ENCODE peak calls at places on chromosomes 16 and 17, in eight cellular contexts. One of them, this sample, is unnamed.

GRCh38 chr17:31318298-31319190 is 2.9 kb downstream of the EVI2A start:
- DNase-seq in foreskin fibroblast: peak
- DNase-seq in hepatocyte: no peak
- DNase-seq in K562: no peak
- DNase-seq in Peyer's patch: no peak
- DNase-seq in HFF-Myc: no peak
- DNase-seq in prostate gland: no peak
- DNase-seq in HCT116: no peak
- DNase-seq in this sample: peak

GRCh38 chr17:42845918-42846593 is 1.7 kb downstream of the AOC2 start:
- DNase-seq in foreskin fibroblast: no peak
- DNase-seq in hepatocyte: no peak
- DNase-seq in K562: no peak
- DNase-seq in Peyer's patch: no peak
- DNase-seq in HFF-Myc: no peak
- DNase-seq in prostate gland: no peak
- DNase-seq in HCT116: no peak
- DNase-seq in this sample: no peak

GRCh38 chr16:48497932-48498760 is 111.8 kb downstream of the N4BP1 start:
- DNase-seq in foreskin fibroblast: no peak
- DNase-seq in hepatocyte: no peak
- DNase-seq in K562: no peak
- DNase-seq in Peyer's patch: no peak
- DNase-seq in HFF-Myc: no peak
- DNase-seq in prostate gland: no peak
- DNase-seq in HCT116: no peak
- DNase-seq in this sample: no peak

GRCh38 chr16:55480228-55480655 is 1.2 kb downstream of the MMP2 start:
- DNase-seq in foreskin fibroblast: peak
- DNase-seq in hepatocyte: peak
- DNase-seq in K562: no peak
- DNase-seq in Peyer's patch: peak
- DNase-seq in HFF-Myc: no peak
- DNase-seq in prostate gland: peak
- DNase-seq in HCT116: no peak
- DNase-seq in this sample: peak

GRCh38 chr17:79977711-79978544 is 57.7 kb downstream of the TBC1D16 start:
- DNase-seq in foreskin fibroblast: no peak
- DNase-seq in hepatocyte: no peak
- DNase-seq in K562: no peak
- DNase-seq in Peyer's patch: peak
- DNase-seq in HFF-Myc: no peak
- DNase-seq in prostate gland: no peak
- DNase-seq in HCT116: no peak
- DNase-seq in this sample: no peak

GRCh38 chr17:27294689-27295630 is 1.0 kb downstream of the WSB1 start:
- DNase-seq in foreskin fibroblast: peak
- DNase-seq in hepatocyte: peak
- DNase-seq in K562: peak
- DNase-seq in Peyer's patch: no peak
- DNase-seq in HFF-Myc: peak
- DNase-seq in prostate gland: peak
- DNase-seq in HCT116: peak
- DNase-seq in this sample: peak

GRCh38 chr17:63704836-63705235 is 4.9 kb upstream of the LIMD2 start:
- DNase-seq in foreskin fibroblast: no peak
- DNase-seq in hepatocyte: no peak
- DNase-seq in K562: no peak
- DNase-seq in Peyer's patch: no peak
- DNase-seq in HFF-Myc: no peak
- DNase-seq in prostate gland: no peak
- DNase-seq in HCT116: no peak
- DNase-seq in this sample: no peak

GRCh38 chr17:70013911-70014310 is 61.1 kb upstream of the KCNJ16 start:
- DNase-seq in foreskin fibroblast: no peak
- DNase-seq in hepatocyte: no peak
- DNase-seq in K562: no peak
- DNase-seq in Peyer's patch: no peak
- DNase-seq in HFF-Myc: no peak
- DNase-seq in prostate gland: no peak
- DNase-seq in HCT116: no peak
- DNase-seq in this sample: no peak

GRCh38 chr17:51493206-51493605 is 232.9 kb downstream of the UTP18 start:
- DNase-seq in foreskin fibroblast: no peak
- DNase-seq in hepatocyte: no peak
- DNase-seq in K562: no peak
- DNase-seq in Peyer's patch: no peak
- DNase-seq in HFF-Myc: no peak
- DNase-seq in prostate gland: no peak
- DNase-seq in HCT116: no peak
- DNase-seq in this sample: no peak

GRCh38 chr16:22814330-22815105 is 556 bp downstream of the HS3ST2 start:
- DNase-seq in foreskin fibroblast: no peak
- DNase-seq in hepatocyte: no peak
- DNase-seq in K562: no peak
- DNase-seq in Peyer's patch: no peak
- DNase-seq in HFF-Myc: no peak
- DNase-seq in prostate gland: no peak
- DNase-seq in HCT116: no peak
- DNase-seq in this sample: no peak

GRCh38 chr16:6861136-6861535 is 471.5 kb upstream of the RBFOX1 start:
- DNase-seq in foreskin fibroblast: no peak
- DNase-seq in hepatocyte: no peak
- DNase-seq in K562: no peak
- DNase-seq in Peyer's patch: no peak
- DNase-seq in HFF-Myc: no peak
- DNase-seq in prostate gland: no peak
- DNase-seq in HCT116: no peak
- DNase-seq in this sample: no peak

GRCh38 chr16:50198802-50199410 is 45.8 kb downstream of the TENT4B start:
- DNase-seq in foreskin fibroblast: no peak
- DNase-seq in hepatocyte: no peak
- DNase-seq in K562: no peak
- DNase-seq in Peyer's patch: no peak
- DNase-seq in HFF-Myc: no peak
- DNase-seq in prostate gland: no peak
- DNase-seq in HCT116: no peak
- DNase-seq in this sample: no peak

GRCh38 chr17:75250009-75250471 is 11.4 kb downstream of the GGA3 start:
- DNase-seq in foreskin fibroblast: no peak
- DNase-seq in hepatocyte: no peak
- DNase-seq in K562: no peak
- DNase-seq in Peyer's patch: no peak
- DNase-seq in HFF-Myc: no peak
- DNase-seq in prostate gland: no peak
- DNase-seq in HCT116: no peak
- DNase-seq in this sample: no peak

GRCh38 chr17:21280081-21280518 is 4.4 kb upstream of the MAP2K3 start:
- DNase-seq in foreskin fibroblast: peak
- DNase-seq in hepatocyte: peak
- DNase-seq in K562: peak
- DNase-seq in Peyer's patch: peak
- DNase-seq in HFF-Myc: no peak
- DNase-seq in prostate gland: peak
- DNase-seq in HCT116: peak
- DNase-seq in this sample: no peak

GRCh38 chr17:73901661-73902415 is 257.6 kb upstream of the SDK2 start:
- DNase-seq in foreskin fibroblast: no peak
- DNase-seq in hepatocyte: peak
- DNase-seq in K562: no peak
- DNase-seq in Peyer's patch: peak
- DNase-seq in HFF-Myc: no peak
- DNase-seq in prostate gland: peak
- DNase-seq in HCT116: no peak
- DNase-seq in this sample: no peak

GRCh38 chr17:15920758-15921239 is 24.1 kb upstream of the ADORA2B start:
- DNase-seq in foreskin fibroblast: peak
- DNase-seq in hepatocyte: peak
- DNase-seq in K562: peak
- DNase-seq in Peyer's patch: peak
- DNase-seq in HFF-Myc: peak
- DNase-seq in prostate gland: peak
- DNase-seq in HCT116: peak
- DNase-seq in this sample: peak

GRCh38 chr17:8153550-8153956 is 1.3 kb upstream of the PER1 start:
- DNase-seq in foreskin fibroblast: peak
- DNase-seq in hepatocyte: peak
- DNase-seq in K562: peak
- DNase-seq in Peyer's patch: peak
- DNase-seq in HFF-Myc: peak
- DNase-seq in prostate gland: no peak
- DNase-seq in HCT116: no peak
- DNase-seq in this sample: peak

GRCh38 chr17:8153957-8154607 is 1.9 kb upstream of the PER1 start:
- DNase-seq in foreskin fibroblast: peak
- DNase-seq in hepatocyte: peak
- DNase-seq in K562: peak
- DNase-seq in Peyer's patch: peak
- DNase-seq in HFF-Myc: peak
- DNase-seq in prostate gland: peak
- DNase-seq in HCT116: peak
- DNase-seq in this sample: peak

GRCh38 chr17:8152112-8152775 is at the start of gene PER1:
- DNase-seq in foreskin fibroblast: peak
- DNase-seq in hepatocyte: peak
- DNase-seq in K562: peak
- DNase-seq in Peyer's patch: peak
- DNase-seq in HFF-Myc: peak
- DNase-seq in prostate gland: peak
- DNase-seq in HCT116: peak
- DNase-seq in this sample: peak

GRCh38 chr17:8151641-8152111 is 528 bp downstream of the PER1 start:
- DNase-seq in foreskin fibroblast: peak
- DNase-seq in hepatocyte: peak
- DNase-seq in K562: no peak
- DNase-seq in Peyer's patch: peak
- DNase-seq in HFF-Myc: no peak
- DNase-seq in prostate gland: peak
- DNase-seq in HCT116: no peak
- DNase-seq in this sample: no peak

DNA sequence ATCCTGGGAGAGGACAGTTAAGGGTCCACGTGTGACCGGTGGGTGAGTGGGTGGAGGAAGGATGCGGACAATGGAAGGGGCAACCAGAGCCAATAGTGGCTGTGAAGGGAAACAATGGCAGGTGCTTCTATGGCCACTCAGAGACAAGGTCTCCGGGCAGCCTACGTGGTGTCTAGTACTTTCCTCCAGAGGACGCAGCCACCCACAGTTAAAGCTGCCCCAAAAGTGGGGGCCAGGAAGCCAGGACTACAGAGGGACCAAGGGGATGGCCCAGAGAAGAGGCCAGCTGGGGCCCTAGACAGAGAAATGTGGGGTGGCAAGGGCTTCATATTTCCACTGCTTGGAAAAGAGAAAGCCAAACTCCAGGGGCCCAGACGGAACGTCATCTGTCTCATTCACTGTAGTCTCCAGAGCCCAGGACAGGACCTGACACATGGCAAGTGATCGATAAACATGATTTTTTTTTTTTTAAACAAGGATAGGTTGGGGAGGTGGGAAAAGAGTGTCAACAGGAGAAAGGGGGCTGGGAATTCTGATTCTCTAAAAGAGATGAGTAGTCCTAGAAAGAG is 861 bp upstream of the PER1 start:
- DNase-seq in foreskin fibroblast: no peak
- DNase-seq in hepatocyte: no peak
- DNase-seq in K562: no peak
- DNase-seq in Peyer's patch: no peak
- DNase-seq in HFF-Myc: no peak
- DNase-seq in prostate gland: no peak
- DNase-seq in HCT116: no peak
- DNase-seq in this sample: no peak
- H3K4me3 ChIP-seq in foreskin fibroblast: peak
- H3K4me3 ChIP-seq in hepatocyte: peak
- H3K4me3 ChIP-seq in K562: no peak
- H3K4me3 ChIP-seq in Peyer's patch: peak
- H3K4me3 ChIP-seq in HFF-Myc: peak
- H3K4me3 ChIP-seq in prostate gland: peak
- H3K4me3 ChIP-seq in HCT116: peak
- H3K4me3 ChIP-seq in this sample: no peak

DNA sequence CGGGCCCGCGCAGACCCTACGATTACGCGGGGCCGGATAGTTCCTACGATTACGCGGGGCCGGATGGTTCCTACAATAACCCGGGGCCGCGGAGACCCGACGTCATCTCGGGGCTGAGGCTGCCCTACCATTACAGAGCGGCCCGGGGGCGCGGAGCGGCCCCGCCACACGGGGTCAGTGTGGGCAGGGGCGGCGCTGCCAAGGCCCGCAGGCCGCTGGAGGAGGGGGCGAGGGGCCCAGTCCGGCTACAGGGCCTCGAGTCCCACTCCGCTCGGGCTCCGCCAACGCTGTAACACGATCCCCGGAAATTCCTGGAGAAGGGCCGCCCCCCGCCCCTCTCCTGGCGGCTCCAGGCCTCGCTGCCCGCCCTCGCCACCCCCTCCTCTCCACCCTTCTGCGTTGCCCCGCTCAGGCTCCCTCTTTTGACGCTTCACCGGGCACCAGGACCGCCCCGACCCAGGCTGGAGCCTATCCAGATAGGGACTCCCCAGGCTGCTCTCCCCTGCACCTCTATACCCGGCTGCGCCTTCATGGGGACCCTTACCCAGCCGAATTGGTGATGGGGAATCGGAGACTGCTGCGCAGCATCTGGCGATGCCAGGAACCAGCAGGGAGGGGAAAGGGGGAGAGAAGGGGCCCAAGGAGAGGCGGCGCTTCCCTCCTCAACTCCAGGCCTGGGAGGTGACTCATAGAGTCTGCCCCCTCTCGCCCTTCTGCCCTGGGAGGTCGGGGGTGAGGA is at the start of gene RAB34:
- DNase-seq in foreskin fibroblast: peak
- DNase-seq in hepatocyte: peak
- DNase-seq in K562: no peak
- DNase-seq in Peyer's patch: no peak
- DNase-seq in HFF-Myc: no peak
- DNase-seq in prostate gland: peak
- DNase-seq in HCT116: no peak
- DNase-seq in this sample: peak
- TF ChIP-seq CTCF in foreskin fibroblast: no peak
- TF ChIP-seq CTCF in hepatocyte: peak
- TF ChIP-seq CTCF in K562: no peak
- TF ChIP-seq CTCF in Peyer's patch: no peak
- TF ChIP-seq CTCF in HFF-Myc: peak
- TF ChIP-seq CTCF in prostate gland: no peak
- TF ChIP-seq CTCF in HCT116: no peak
- TF ChIP-seq CTCF in this sample: peak

GRCh38 chr17:40018211-40019121 is 3.2 kb downstream of the CSF3 start:
- DNase-seq in foreskin fibroblast: peak
- DNase-seq in hepatocyte: peak
- DNase-seq in K562: no peak
- DNase-seq in Peyer's patch: no peak
- DNase-seq in HFF-Myc: no peak
- DNase-seq in prostate gland: no peak
- DNase-seq in HCT116: no peak
- DNase-seq in this sample: no peak
- H3K4me3 ChIP-seq in foreskin fibroblast: no peak
- H3K4me3 ChIP-seq in hepatocyte: no peak
- H3K4me3 ChIP-seq in K562: no peak
- H3K4me3 ChIP-seq in Peyer's patch: no peak
- H3K4me3 ChIP-seq in HFF-Myc: peak
- H3K4me3 ChIP-seq in prostate gland: no peak
- H3K4me3 ChIP-seq in HCT116: no peak
- H3K4me3 ChIP-seq in this sample: no peak

GRCh38 chr16:80938035-80938927 is 68.4 kb downstream of the CMC2 start:
- DNase-seq in foreskin fibroblast: peak
- DNase-seq in hepatocyte: peak
- DNase-seq in K562: no peak
- DNase-seq in Peyer's patch: no peak
- DNase-seq in HFF-Myc: peak
- DNase-seq in prostate gland: peak
- DNase-seq in HCT116: peak
- DNase-seq in this sample: peak
- TF ChIP-seq CTCF in foreskin fibroblast: no peak
- TF ChIP-seq CTCF in hepatocyte: no peak
- TF ChIP-seq CTCF in K562: no peak
- TF ChIP-seq CTCF in Peyer's patch: no peak
- TF ChIP-seq CTCF in HFF-Myc: no peak
- TF ChIP-seq CTCF in prostate gland: no peak
- TF ChIP-seq CTCF in HCT116: no peak
- TF ChIP-seq CTCF in this sample: no peak